ENCODE peak calls at places on chromosomes 6 and 20, in nine cellular contexts. One of them, this sample, is unnamed. For H3K4me1 and H3K9me3, the result is how much of the 10 kb centered on the place peaks cover.

GRCh38 chr6:126280287-126280686 is 59.6 kb upstream of the CENPW start:
- DNase-seq in HCT116: no peak
- DNase-seq in uterus: no peak
- DNase-seq in H9: no peak
- DNase-seq in endothelial cell of umbilical vein: no peak
- DNase-seq in hepatocyte: no peak
- DNase-seq in mammary epithelial cell: no peak
- DNase-seq in body of pancreas: no peak
- DNase-seq in adrenal gland: no peak
- DNase-seq in this sample: no peak

GRCh38 chr6:121260651-121261102 is 73.6 kb downstream of the TBC1D32 start:
- DNase-seq in HCT116: no peak
- DNase-seq in uterus: no peak
- DNase-seq in H9: no peak
- DNase-seq in endothelial cell of umbilical vein: peak
- DNase-seq in hepatocyte: peak
- DNase-seq in mammary epithelial cell: peak
- DNase-seq in body of pancreas: peak
- DNase-seq in adrenal gland: no peak
- DNase-seq in this sample: no peak

GRCh38 chr20:58421497-58421850 is 32.4 kb downstream of the VAPB start:
- DNase-seq in HCT116: no peak
- DNase-seq in uterus: no peak
- DNase-seq in H9: no peak
- DNase-seq in endothelial cell of umbilical vein: no peak
- DNase-seq in hepatocyte: no peak
- DNase-seq in mammary epithelial cell: no peak
- DNase-seq in body of pancreas: no peak
- DNase-seq in adrenal gland: no peak
- DNase-seq in this sample: no peak

GRCh38 chr20:6637160-6637579 is 130.3 kb upstream of the BMP2 start:
- DNase-seq in HCT116: no peak
- DNase-seq in uterus: no peak
- DNase-seq in H9: peak
- DNase-seq in endothelial cell of umbilical vein: no peak
- DNase-seq in hepatocyte: no peak
- DNase-seq in mammary epithelial cell: no peak
- DNase-seq in body of pancreas: no peak
- DNase-seq in adrenal gland: no peak
- DNase-seq in this sample: no peak

GRCh38 chr6:130679684-130680083 is 147.5 kb upstream of the SMLR1 start:
- DNase-seq in HCT116: no peak
- DNase-seq in uterus: no peak
- DNase-seq in H9: no peak
- DNase-seq in endothelial cell of umbilical vein: no peak
- DNase-seq in hepatocyte: no peak
- DNase-seq in mammary epithelial cell: no peak
- DNase-seq in body of pancreas: no peak
- DNase-seq in adrenal gland: no peak
- DNase-seq in this sample: no peak

GRCh38 chr20:46202758-46203509 is 84.8 kb downstream of the CD40 start:
- DNase-seq in HCT116: no peak
- DNase-seq in uterus: peak
- DNase-seq in H9: no peak
- DNase-seq in endothelial cell of umbilical vein: no peak
- DNase-seq in hepatocyte: no peak
- DNase-seq in mammary epithelial cell: no peak
- DNase-seq in body of pancreas: no peak
- DNase-seq in adrenal gland: peak
- DNase-seq in this sample: no peak

GRCh38 chr6:118770112-118770788 is 118.9 kb upstream of the CEP85L start:
- DNase-seq in HCT116: no peak
- DNase-seq in uterus: no peak
- DNase-seq in H9: no peak
- DNase-seq in endothelial cell of umbilical vein: no peak
- DNase-seq in hepatocyte: no peak
- DNase-seq in mammary epithelial cell: no peak
- DNase-seq in body of pancreas: no peak
- DNase-seq in adrenal gland: no peak
- DNase-seq in this sample: no peak

GRCh38 chr6:20797597-20797996 is 263.3 kb downstream of the CDKAL1 start:
- DNase-seq in HCT116: no peak
- DNase-seq in uterus: no peak
- DNase-seq in H9: no peak
- DNase-seq in endothelial cell of umbilical vein: no peak
- DNase-seq in hepatocyte: no peak
- DNase-seq in mammary epithelial cell: no peak
- DNase-seq in body of pancreas: no peak
- DNase-seq in adrenal gland: no peak
- DNase-seq in this sample: no peak

GRCh38 chr6:119207973-119208725 is 129.7 kb upstream of the FAM184A start:
- DNase-seq in HCT116: peak
- DNase-seq in uterus: no peak
- DNase-seq in H9: no peak
- DNase-seq in endothelial cell of umbilical vein: no peak
- DNase-seq in hepatocyte: no peak
- DNase-seq in mammary epithelial cell: no peak
- DNase-seq in body of pancreas: no peak
- DNase-seq in adrenal gland: no peak
- DNase-seq in this sample: no peak

GRCh38 chr20:17941087-17941825 is 27.3 kb downstream of the SNX5 start:
- DNase-seq in HCT116: no peak
- DNase-seq in uterus: no peak
- DNase-seq in H9: no peak
- DNase-seq in endothelial cell of umbilical vein: no peak
- DNase-seq in hepatocyte: no peak
- DNase-seq in mammary epithelial cell: no peak
- DNase-seq in body of pancreas: no peak
- DNase-seq in adrenal gland: no peak
- DNase-seq in this sample: no peak

GRCh38 chr6:11770546-11771466 is 7.8 kb downstream of the ADTRP start:
- DNase-seq in HCT116: peak
- DNase-seq in uterus: peak
- DNase-seq in H9: peak
- DNase-seq in endothelial cell of umbilical vein: peak
- DNase-seq in hepatocyte: peak
- DNase-seq in mammary epithelial cell: peak
- DNase-seq in body of pancreas: peak
- DNase-seq in adrenal gland: peak
- DNase-seq in this sample: peak

DNA sequence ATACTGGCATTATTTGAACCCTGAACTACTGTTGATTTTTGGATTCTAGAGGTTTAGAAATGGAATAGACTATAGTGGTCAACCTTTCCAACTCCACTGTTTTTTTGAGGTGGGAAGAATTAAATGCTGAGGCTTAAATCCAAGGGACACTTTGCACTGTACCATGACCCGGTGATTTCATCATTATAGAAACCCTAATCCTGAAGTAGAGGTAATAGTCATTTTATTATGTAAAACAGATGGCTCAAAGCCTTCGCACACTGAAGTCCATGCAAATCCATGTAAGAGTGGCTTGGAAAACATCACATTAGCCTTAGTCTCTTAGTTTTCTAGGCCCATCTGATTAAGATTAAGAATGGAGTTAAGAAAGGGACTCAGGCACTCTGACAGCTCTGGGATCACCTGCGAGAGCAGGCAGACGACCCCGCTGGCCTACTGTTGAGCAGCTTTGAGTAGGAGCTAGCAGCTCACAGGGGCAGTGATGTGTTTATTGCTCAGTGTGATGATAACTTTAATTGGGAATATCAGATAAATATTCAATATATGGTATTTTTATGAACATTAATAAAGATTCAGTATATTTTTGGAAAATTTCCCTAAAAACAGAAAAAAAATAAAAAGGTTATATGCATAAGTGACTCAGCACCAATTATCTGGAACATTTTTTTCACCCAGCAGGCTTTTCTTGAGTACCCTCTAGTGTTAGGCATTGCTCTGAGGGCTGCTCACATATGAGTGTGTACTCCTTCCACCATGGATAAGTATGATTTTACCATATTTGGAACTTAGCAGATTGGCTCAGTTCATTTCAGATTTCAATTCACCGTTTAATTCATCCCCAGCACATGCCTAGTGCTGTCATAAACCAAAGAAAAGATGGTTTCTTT is 13.4 kb downstream of the SLX4IP start:
- DNase-seq in HCT116: no peak
- DNase-seq in uterus: no peak
- DNase-seq in H9: no peak
- DNase-seq in endothelial cell of umbilical vein: no peak
- DNase-seq in hepatocyte: no peak
- DNase-seq in mammary epithelial cell: no peak
- DNase-seq in body of pancreas: no peak
- DNase-seq in adrenal gland: no peak
- DNase-seq in this sample: no peak
- H3K4me1 ChIP-seq in HCT116: under half
- H3K4me1 ChIP-seq in uterus: under half
- H3K4me1 ChIP-seq in H9: under half
- H3K4me1 ChIP-seq in endothelial cell of umbilical vein: under half
- H3K4me1 ChIP-seq in hepatocyte: under half
- H3K4me1 ChIP-seq in mammary epithelial cell: under half
- H3K4me1 ChIP-seq in body of pancreas: under half
- H3K4me1 ChIP-seq in adrenal gland: under half
- H3K4me1 ChIP-seq in this sample: under half

GRCh38 chr6:163500105-163500504 is 85.6 kb downstream of the QKI start:
- DNase-seq in HCT116: no peak
- DNase-seq in uterus: no peak
- DNase-seq in H9: no peak
- DNase-seq in endothelial cell of umbilical vein: no peak
- DNase-seq in hepatocyte: no peak
- DNase-seq in mammary epithelial cell: no peak
- DNase-seq in body of pancreas: no peak
- DNase-seq in adrenal gland: no peak
- DNase-seq in this sample: no peak
- H3K9me3 ChIP-seq in HCT116: under half
- H3K9me3 ChIP-seq in uterus: under half
- H3K9me3 ChIP-seq in H9: under half
- H3K9me3 ChIP-seq in endothelial cell of umbilical vein: under half
- H3K9me3 ChIP-seq in hepatocyte: under half
- H3K9me3 ChIP-seq in mammary epithelial cell: under half
- H3K9me3 ChIP-seq in body of pancreas: under half
- H3K9me3 ChIP-seq in adrenal gland: under half
- H3K9me3 ChIP-seq in this sample: under half

DNA sequence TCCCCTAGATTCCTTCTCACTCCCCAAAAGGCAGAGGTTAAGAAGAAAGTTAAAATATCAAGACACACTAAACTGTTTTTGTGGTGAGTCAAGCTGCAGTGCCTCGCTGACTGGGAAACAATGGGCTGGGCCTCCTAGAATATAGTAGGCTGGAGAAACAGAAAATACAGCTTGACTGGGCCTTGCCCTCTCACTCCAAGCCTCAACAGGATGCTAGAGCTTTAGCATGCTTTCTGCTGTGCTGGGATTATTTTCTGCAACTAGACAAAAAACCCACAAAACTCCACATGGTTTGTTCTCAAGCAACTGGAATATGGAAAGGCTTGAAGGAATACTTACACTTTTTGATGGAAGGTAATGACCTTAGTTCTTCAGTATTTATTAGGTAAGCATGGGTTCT is 27.9 kb downstream of the FOXO3 start:
- DNase-seq in HCT116: no peak
- DNase-seq in uterus: no peak
- DNase-seq in H9: no peak
- DNase-seq in endothelial cell of umbilical vein: peak
- DNase-seq in hepatocyte: no peak
- DNase-seq in mammary epithelial cell: peak
- DNase-seq in body of pancreas: no peak
- DNase-seq in adrenal gland: no peak
- DNase-seq in this sample: no peak
- H3K4me1 ChIP-seq in HCT116: under half
- H3K4me1 ChIP-seq in uterus: under half
- H3K4me1 ChIP-seq in H9: under half
- H3K4me1 ChIP-seq in endothelial cell of umbilical vein: half or more
- H3K4me1 ChIP-seq in hepatocyte: half or more
- H3K4me1 ChIP-seq in mammary epithelial cell: half or more
- H3K4me1 ChIP-seq in body of pancreas: half or more
- H3K4me1 ChIP-seq in adrenal gland: under half
- H3K4me1 ChIP-seq in this sample: half or more

DNA sequence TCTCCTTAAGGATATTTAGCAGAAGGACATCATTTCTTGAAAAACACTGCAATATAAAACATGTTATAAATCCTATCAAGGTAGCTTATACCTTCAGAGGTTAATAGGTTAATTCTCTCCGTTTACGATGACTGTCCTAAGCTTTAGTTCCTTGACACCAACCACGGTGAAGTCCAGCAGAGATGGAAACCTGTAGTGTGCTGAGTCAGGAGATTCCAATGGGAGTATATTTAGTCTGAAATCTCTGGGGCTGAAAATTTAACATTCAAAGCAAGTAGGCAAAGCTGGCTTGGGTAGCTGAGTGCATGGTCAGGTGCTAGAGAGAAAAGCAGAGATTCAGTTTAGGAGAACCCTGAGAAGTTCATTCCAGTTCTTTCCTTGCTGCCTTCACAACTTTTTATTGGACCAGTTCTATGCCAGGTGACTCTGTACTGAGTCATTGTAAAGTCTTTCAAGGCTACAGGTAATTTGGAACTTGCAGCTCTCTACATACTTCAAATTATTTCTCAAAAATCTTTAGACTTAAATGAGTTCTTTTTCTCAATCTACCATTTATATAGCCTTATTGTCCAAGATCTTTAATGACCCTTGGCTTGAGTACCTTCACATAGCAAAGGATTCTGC is 1009.4 kb upstream of the FLRT3 start:
- DNase-seq in HCT116: no peak
- DNase-seq in uterus: no peak
- DNase-seq in H9: no peak
- DNase-seq in endothelial cell of umbilical vein: no peak
- DNase-seq in hepatocyte: no peak
- DNase-seq in mammary epithelial cell: peak
- DNase-seq in body of pancreas: no peak
- DNase-seq in adrenal gland: no peak
- DNase-seq in this sample: no peak
- H3K9me3 ChIP-seq in HCT116: under half
- H3K9me3 ChIP-seq in uterus: under half
- H3K9me3 ChIP-seq in H9: under half
- H3K9me3 ChIP-seq in endothelial cell of umbilical vein: under half
- H3K9me3 ChIP-seq in hepatocyte: under half
- H3K9me3 ChIP-seq in mammary epithelial cell: under half
- H3K9me3 ChIP-seq in body of pancreas: under half
- H3K9me3 ChIP-seq in adrenal gland: under half
- H3K9me3 ChIP-seq in this sample: under half

This sample was measured in right lobe of liver.